ENCODE peak calls at places on chromosomes 6 and 20, in six cellular contexts. One of them, this sample, is unnamed.

GRCh38 chr6:38058022-38058421 is 238.5 kb downstream of the ZFAND3 start:
- DNase-seq in mesendoderm: no peak
- DNase-seq in IMR-90: peak; percentile 78
- DNase-seq in H1: no peak
- DNase-seq in neuronal stem cell: no peak
- DNase-seq in H9: no peak
- DNase-seq in this sample: no peak

GRCh38 chr6:37585523-37585905 is 85.8 kb upstream of the CCDC167 start:
- DNase-seq in mesendoderm: no peak
- DNase-seq in H9: no peak
- DNase-seq in H1: no peak
- DNase-seq in IMR-90: peak; percentile 37
- DNase-seq in neuronal stem cell: no peak
- DNase-seq in this sample: peak; percentile 7

GRCh38 chr20:63114693-63115069 is 101.2 kb downstream of the YTHDF1 start:
- DNase-seq in neuronal stem cell: no peak
- DNase-seq in H9: no peak
- DNase-seq in mesendoderm: no peak
- DNase-seq in H1: no peak
- DNase-seq in IMR-90: no peak
- DNase-seq in this sample: no peak

GRCh38 chr20:33852971-33853813 is 42.0 kb downstream of the CHMP4B start:
- DNase-seq in neuronal stem cell: no peak
- DNase-seq in H1: no peak
- DNase-seq in mesendoderm: no peak
- DNase-seq in H9: no peak
- DNase-seq in IMR-90: no peak
- DNase-seq in this sample: no peak

GRCh38 chr6:84825461-84825860 is 61.1 kb upstream of the TBX18 start:
- DNase-seq in H9: no peak
- DNase-seq in neuronal stem cell: no peak
- DNase-seq in H1: no peak
- DNase-seq in IMR-90: no peak
- DNase-seq in mesendoderm: no peak
- DNase-seq in this sample: peak; percentile 20

GRCh38 chr6:136657629-136658028 is 107.4 kb upstream of the MAP7 start:
- DNase-seq in H9: no peak
- DNase-seq in H1: no peak
- DNase-seq in mesendoderm: no peak
- DNase-seq in neuronal stem cell: no peak
- DNase-seq in IMR-90: peak; percentile 78
- DNase-seq in this sample: peak; percentile 72

GRCh38 chr20:33433875-33434274 is 9.7 kb downstream of the SNTA1 start:
- DNase-seq in H9: no peak
- DNase-seq in mesendoderm: no peak
- DNase-seq in IMR-90: no peak
- DNase-seq in H1: no peak
- DNase-seq in neuronal stem cell: no peak
- DNase-seq in this sample: no peak

GRCh38 chr6:29827579-29828470 is at the start of gene HLA-G:
- DNase-seq in neuronal stem cell: no peak
- DNase-seq in mesendoderm: no peak
- DNase-seq in H1: no peak
- DNase-seq in IMR-90: no peak
- DNase-seq in H9: peak; percentile 53
- DNase-seq in this sample: peak; percentile 62

GRCh38 chr20:43911066-43911465 is 3.6 kb upstream of the TOX2 start:
- DNase-seq in H1: no peak
- DNase-seq in mesendoderm: peak; percentile 48
- DNase-seq in IMR-90: peak; percentile 82
- DNase-seq in H9: no peak
- DNase-seq in neuronal stem cell: no peak
- DNase-seq in this sample: no peak

GRCh38 chr20:6975326-6975725 is 207.8 kb downstream of the BMP2 start:
- DNase-seq in IMR-90: no peak
- DNase-seq in H1: no peak
- DNase-seq in H9: no peak
- DNase-seq in mesendoderm: no peak
- DNase-seq in neuronal stem cell: no peak
- DNase-seq in this sample: no peak

GRCh38 chr20:37856932-37857660 is 45.8 kb upstream of the VSTM2L start:
- DNase-seq in neuronal stem cell: no peak
- DNase-seq in mesendoderm: peak; percentile 37
- DNase-seq in H1: no peak
- DNase-seq in IMR-90: peak; percentile 89
- DNase-seq in H9: no peak
- DNase-seq in this sample: no peak

GRCh38 chr20:58892126-58892931 is 39.8 kb downstream of the GNAS start:
- DNase-seq in H9: peak; percentile 70
- DNase-seq in H1: no peak
- DNase-seq in neuronal stem cell: peak; percentile 67
- DNase-seq in mesendoderm: peak; percentile 83
- DNase-seq in IMR-90: peak; percentile 50
- DNase-seq in this sample: peak; percentile 27
- H2BK120ac ChIP-seq in H9: no peak overlapping the region
- H2BK120ac ChIP-seq in H1: peak overlapping the region; percentile 38
- H2BK120ac ChIP-seq in neuronal stem cell: no peak overlapping the region
- H2BK120ac ChIP-seq in mesendoderm: peak overlapping the region; percentile 89
- H2BK120ac ChIP-seq in IMR-90: peak overlapping the region; percentile 11
- H2BK120ac ChIP-seq in this sample: peak overlapping the region; percentile 74

DNA sequence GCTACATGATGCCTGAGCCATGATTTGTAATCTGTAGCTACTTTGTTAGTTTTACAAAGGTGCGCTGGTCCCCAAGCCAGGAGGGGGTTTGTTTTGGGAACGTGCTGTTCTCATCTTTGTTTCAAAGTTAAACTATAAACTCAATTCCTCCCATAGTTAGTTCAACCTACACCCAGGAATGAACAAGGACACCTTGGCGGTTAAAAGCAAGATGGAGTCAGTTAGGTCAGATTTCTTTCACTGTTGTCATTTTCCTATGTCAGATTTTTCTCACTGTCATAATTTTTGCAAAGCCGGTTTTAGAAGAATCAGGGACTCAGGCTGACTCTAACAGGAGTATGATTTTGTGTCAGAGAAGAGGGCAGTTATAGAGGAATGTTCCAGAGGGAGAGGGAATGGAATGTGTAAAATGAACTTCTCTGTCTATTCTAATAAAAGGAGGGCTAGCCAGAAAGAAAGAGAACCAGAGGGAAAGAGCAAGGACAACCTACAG is 2.3 kb upstream of the GMPR start:
- DNase-seq in IMR-90: no peak
- DNase-seq in H1: no peak
- DNase-seq in mesendoderm: no peak
- DNase-seq in H9: no peak
- DNase-seq in neuronal stem cell: no peak
- DNase-seq in this sample: peak; percentile 39
- H3K27ac ChIP-seq in IMR-90: peak overlapping the region; percentile 27
- H3K27ac ChIP-seq in H1: no peak overlapping the region
- H3K27ac ChIP-seq in mesendoderm: no peak overlapping the region
- H3K27ac ChIP-seq in H9: no peak overlapping the region
- H3K27ac ChIP-seq in neuronal stem cell: no peak overlapping the region
- H3K27ac ChIP-seq in this sample: no peak overlapping the region

GRCh38 chr6:33619166-33619565 is 2.0 kb upstream of the ITPR3 start:
- DNase-seq in H9: no peak
- DNase-seq in neuronal stem cell: no peak
- DNase-seq in mesendoderm: no peak
- DNase-seq in H1: no peak
- DNase-seq in IMR-90: no peak
- DNase-seq in this sample: no peak

GRCh38 chr6:33620158-33620583 is 951 bp upstream of the ITPR3 start:
- DNase-seq in H1: no peak
- DNase-seq in mesendoderm: peak; percentile 50
- DNase-seq in IMR-90: no peak
- DNase-seq in H9: peak; percentile 55
- DNase-seq in neuronal stem cell: no peak
- DNase-seq in this sample: peak; percentile 44

GRCh38 chr6:33621396-33622388 is 570 bp downstream of the ITPR3 start:
- DNase-seq in H9: peak; percentile 58
- DNase-seq in mesendoderm: peak; percentile 73
- DNase-seq in IMR-90: no peak
- DNase-seq in H1: no peak
- DNase-seq in neuronal stem cell: no peak
- DNase-seq in this sample: peak; percentile 45

GRCh38 chr6:33622456-33623431 is 1.6 kb downstream of the ITPR3 start:
- DNase-seq in mesendoderm: peak; percentile 58
- DNase-seq in H1: no peak
- DNase-seq in IMR-90: no peak
- DNase-seq in neuronal stem cell: no peak
- DNase-seq in H9: no peak
- DNase-seq in this sample: peak; percentile 40

DNA sequence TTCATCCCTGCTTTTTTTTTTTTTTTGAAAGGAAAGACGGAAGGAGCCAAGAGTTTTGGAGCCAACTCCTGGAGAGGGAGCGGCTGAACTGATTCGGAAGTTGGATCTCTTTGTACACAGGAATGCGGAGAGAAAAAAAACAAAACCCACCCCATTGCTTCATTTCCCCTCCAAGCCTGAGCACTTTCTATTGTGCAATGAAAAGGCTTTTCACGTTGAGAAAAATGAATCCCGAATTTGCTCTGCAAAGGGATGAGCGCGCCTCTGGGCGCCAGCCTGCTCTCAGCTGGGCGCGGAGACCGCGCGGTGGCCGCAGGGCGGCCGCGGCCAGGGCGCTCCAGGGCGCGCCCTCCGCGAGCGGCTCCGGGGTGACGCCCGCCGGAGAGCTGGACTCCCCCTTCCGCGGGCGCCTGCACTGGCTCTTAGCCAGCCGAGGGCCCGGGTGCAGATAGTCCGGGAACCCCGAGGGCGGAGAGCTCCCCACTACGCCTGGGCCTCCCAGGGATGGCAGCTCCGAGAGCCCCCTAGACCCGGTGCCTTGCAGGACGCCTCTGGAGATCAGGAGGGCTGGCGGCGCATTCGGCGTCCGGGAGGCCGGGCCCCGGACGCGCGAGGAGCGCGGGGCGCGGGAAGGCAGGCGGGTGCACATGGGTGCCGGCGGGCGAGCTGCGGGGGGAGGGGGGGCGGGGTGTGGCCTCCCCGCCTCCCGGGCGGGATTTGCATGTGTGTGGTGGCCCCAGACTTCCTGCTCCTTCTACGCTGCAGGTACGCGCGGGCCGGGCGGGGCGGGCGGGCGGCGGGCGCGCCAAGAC is at the start of gene ITPR3:
- DNase-seq in mesendoderm: peak; percentile 43
- DNase-seq in H9: peak; percentile 68
- DNase-seq in IMR-90: peak; percentile 27
- DNase-seq in H1: no peak
- DNase-seq in neuronal stem cell: no peak
- DNase-seq in this sample: no peak
- H2BK120ac ChIP-seq in mesendoderm: peak within 1 kb of the TSS; percentile 19
- H2BK120ac ChIP-seq in H9: no peak within 1 kb of the TSS
- H2BK120ac ChIP-seq in IMR-90: peak within 1 kb of the TSS; percentile 86
- H2BK120ac ChIP-seq in H1: peak within 1 kb of the TSS; percentile 48
- H2BK120ac ChIP-seq in neuronal stem cell: peak within 1 kb of the TSS; percentile 39
- H2BK120ac ChIP-seq in this sample: peak within 1 kb of the TSS; percentile 54

DNA sequence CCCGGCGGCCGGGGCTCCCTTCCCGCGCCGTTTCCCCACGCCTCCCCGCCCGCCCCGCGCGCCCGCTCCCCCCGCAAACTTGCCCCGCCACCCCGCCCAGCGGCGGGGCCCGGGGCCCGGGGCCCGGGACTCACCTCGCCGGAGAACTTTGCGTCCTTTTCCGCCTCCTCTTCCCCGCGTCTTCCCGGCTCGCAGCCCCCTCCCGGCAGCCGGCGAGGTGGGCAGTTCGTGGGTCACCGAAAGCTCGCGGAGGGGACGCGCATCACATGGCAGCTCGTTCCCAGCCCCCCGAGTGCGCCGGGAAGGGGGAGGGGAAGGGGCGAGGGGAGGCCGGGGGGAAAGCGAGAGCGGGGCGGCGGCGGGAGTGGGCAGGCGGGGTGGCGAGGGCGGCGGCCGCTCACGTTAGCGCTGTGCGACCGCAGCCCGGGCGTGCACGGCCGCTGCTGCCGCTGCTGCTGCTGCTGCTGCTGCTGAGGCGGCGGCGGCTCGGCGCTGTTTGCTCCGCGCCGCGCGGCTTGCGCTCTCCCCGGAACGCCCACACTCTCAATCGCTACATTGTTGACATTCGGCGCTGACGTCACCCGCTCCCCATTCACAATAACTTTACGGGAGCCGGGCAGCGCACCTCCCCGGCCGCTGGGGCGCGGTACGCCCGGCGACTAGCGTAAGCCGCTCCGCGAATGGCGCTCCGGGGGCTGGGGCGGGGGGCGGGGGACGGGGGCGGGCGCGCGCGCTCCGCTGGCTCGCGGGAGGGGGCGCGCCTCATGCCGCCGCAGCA is at the start of gene BACH2:
- DNase-seq in neuronal stem cell: peak; percentile 95
- DNase-seq in mesendoderm: peak; percentile 94
- DNase-seq in IMR-90: peak; percentile 92
- DNase-seq in H1: peak; percentile 70
- DNase-seq in H9: peak; percentile 91
- DNase-seq in this sample: peak; percentile 63
- H3K27ac ChIP-seq in neuronal stem cell: peak within 1 kb of the TSS; percentile 81
- H3K27ac ChIP-seq in mesendoderm: peak within 1 kb of the TSS; percentile 6
- H3K27ac ChIP-seq in IMR-90: peak within 1 kb of the TSS; percentile 13
- H3K27ac ChIP-seq in H1: peak within 1 kb of the TSS; percentile 70
- H3K27ac ChIP-seq in H9: no peak within 1 kb of the TSS
- H3K27ac ChIP-seq in this sample: peak within 1 kb of the TSS; percentile 18

GRCh38 chr20:325043-325888 is at the start of gene SOX12:
- DNase-seq in mesendoderm: peak; percentile 97
- DNase-seq in neuronal stem cell: peak; percentile 97
- DNase-seq in IMR-90: peak; percentile 87
- DNase-seq in H1: no peak
- DNase-seq in H9: peak; percentile 99
- DNase-seq in this sample: peak; percentile 94

GRCh38 chr20:324177-325042 is 942 bp upstream of the SOX12 start:
- DNase-seq in IMR-90: peak; percentile 72
- DNase-seq in H1: no peak
- DNase-seq in neuronal stem cell: peak; percentile 90
- DNase-seq in H9: peak; percentile 97
- DNase-seq in mesendoderm: peak; percentile 96
- DNase-seq in this sample: peak; percentile 76

GRCh38 chr20:326645-327031 is 1.3 kb downstream of the SOX12 start:
- DNase-seq in mesendoderm: peak; percentile 63
- DNase-seq in IMR-90: no peak
- DNase-seq in H9: no peak
- DNase-seq in neuronal stem cell: peak; percentile 62
- DNase-seq in H1: no peak
- DNase-seq in this sample: no peak

GRCh38 chr20:327041-327945 is 1.9 kb downstream of the SOX12 start:
- DNase-seq in H1: peak; percentile 94
- DNase-seq in neuronal stem cell: peak; percentile 98
- DNase-seq in IMR-90: peak; percentile 92
- DNase-seq in H9: peak; percentile 98
- DNase-seq in mesendoderm: peak; percentile 97
- DNase-seq in this sample: peak; percentile 65

GRCh38 chr20:325889-326644 is 715 bp downstream of the SOX12 start:
- DNase-seq in H1: no peak
- DNase-seq in mesendoderm: peak; percentile 84
- DNase-seq in neuronal stem cell: peak; percentile 72
- DNase-seq in H9: peak; percentile 69
- DNase-seq in IMR-90: peak; percentile 67
- DNase-seq in this sample: peak; percentile 31
- H2BK120ac ChIP-seq in H1: no peak overlapping the region
- H2BK120ac ChIP-seq in mesendoderm: no peak overlapping the region
- H2BK120ac ChIP-seq in neuronal stem cell: peak overlapping the region; percentile 95
- H2BK120ac ChIP-seq in H9: no peak overlapping the region
- H2BK120ac ChIP-seq in IMR-90: peak overlapping the region; percentile 69
- H2BK120ac ChIP-seq in this sample: peak overlapping the region; percentile 79

GRCh38 chr6:169169375-169169774 is 84.3 kb downstream of the THBS2 start:
- DNase-seq in H9: peak; percentile 10
- DNase-seq in mesendoderm: no peak
- DNase-seq in H1: no peak
- DNase-seq in neuronal stem cell: no peak
- DNase-seq in IMR-90: no peak
- DNase-seq in this sample: no peak
- H3K27ac ChIP-seq in H9: no peak overlapping the region
- H3K27ac ChIP-seq in mesendoderm: no peak overlapping the region
- H3K27ac ChIP-seq in H1: no peak overlapping the region
- H3K27ac ChIP-seq in neuronal stem cell: no peak overlapping the region
- H3K27ac ChIP-seq in IMR-90: peak overlapping the region; percentile 18
- H3K27ac ChIP-seq in this sample: no peak overlapping the region